ENCODE peak calls at places on chromosomes 1 and 21, in four cellular contexts. F is cerebellar cortex, P is AG08395, E is breast epithelium. N is an unnamed sample.

GRCh38 chr1:99789715-99790114 is 23.3 kb upstream of the FRRS1 start:
- DNase-seq in E (no peak), P (no peak), F (no peak), N (no peak)

GRCh38 chr1:205587576-205587975 is 44.2 kb downstream of the ELK4 start:
- DNase-seq in F (no peak), E (no peak), P (no peak), N (no peak)

GRCh38 chr1:183195146-183195571 is 9.1 kb downstream of the LAMC2 start:
- DNase-seq in E (no peak), F (no peak), P (peak), N (peak)

GRCh38 chr1:81259620-81260411 is 540.9 kb upstream of the ADGRL2 start:
- DNase-seq in E (no peak), F (no peak), P (no peak), N (no peak)

GRCh38 chr1:168920456-168921094 is 185.9 kb upstream of the ATP1B1 start:
- DNase-seq in F (no peak), E (no peak), P (no peak), N (peak)

GRCh38 chr1:226541631-226542622 is 6.6 kb upstream of the STUM start:
- DNase-seq in F (no peak), E (no peak), P (no peak), N (peak)

GRCh38 chr1:112718691-112719418 is 3.7 kb upstream of the PPM1J start:
- DNase-seq in F (peak), E (peak), P (peak), N (peak)

GRCh38 chr1:2589331-2590232 is 3.0 kb downstream of the PRXL2B start:
- DNase-seq in P (no peak), E (no peak), F (no peak), N (no peak)

GRCh38 chr1:147504801-147505303 is 36.4 kb upstream of the BCL9 start:
- DNase-seq in F (no peak), E (no peak), P (peak), N (no peak)

GRCh38 chr1:45929257-45929687 is 125.9 kb downstream of the MAST2 start:
- DNase-seq in E (no peak), F (peak), P (peak), N (no peak)

GRCh38 chr1:14944471-14944981 is 209.0 kb upstream of the TMEM51 start:
- DNase-seq in P (no peak), F (no peak), E (no peak), N (no peak)

GRCh38 chr1:201499795-201500669 is 6.9 kb downstream of the CSRP1 start:
- DNase-seq in F (peak), E (peak), P (no peak), N (no peak)

GRCh38 chr1:114512595-114513280 is 1.7 kb upstream of the TRIM33 start:
- DNase-seq in F (no peak), E (no peak), P (no peak), N (no peak)

GRCh38 chr21:45410865-45411809 is 6.2 kb downstream of the COL18A1 start:
- DNase-seq in E (no peak), F (no peak), P (no peak), N (no peak)

GRCh38 chr21:32914424-32915070 is 111.2 kb upstream of the OLIG2 start:
- DNase-seq in P (no peak), E (no peak), F (no peak), N (no peak)

GRCh38 chr21:39114871-39115658 is 68.2 kb downstream of the PSMG1 start:
- DNase-seq in F (no peak), P (peak), E (peak), N (no peak)

GRCh38 chr1:17013598-17014320 is 2.0 kb upstream of the ATP13A2 start:
- DNase-seq in P (no peak), E (no peak), F (peak), N (no peak)

GRCh38 chr1:91004145-91004544 is 17.7 kb downstream of the ZNF644 start:
- DNase-seq in E (no peak), F (no peak), P (no peak), N (no peak)

GRCh38 chr1:219812491-219813221 is 115.7 kb downstream of the SLC30A10 start:
- DNase-seq in F (peak), P (peak), E (peak), N (peak)